ENCODE peak calls at places on chromosomes 6 and 20, in ten cellular contexts. G, X, K, M, P, I, V, F, O and D are unnamed samples. For H3K4me1 and H3K9me3, the result is how much of the 10 kb centered on the place peaks cover.

GRCh38 chr6:2976571-2977085 is 5.3 kb upstream of the SERPINB6 start:
- DNase-seq in G (no peak), X (no peak), K (no peak), M (peak), P (no peak), I (no peak), V (no peak), F (no peak), O (no peak), D (no peak)

GRCh38 chr20:33791959-33792597 is 19.1 kb upstream of the CHMP4B start:
- DNase-seq in G (peak), X (peak), K (peak), M (peak), P (peak), I (no peak), V (peak), F (peak), O (no peak), D (peak)

GRCh38 chr20:44616604-44616964 is 34.2 kb downstream of the PKIG start:
- DNase-seq in G (no peak), X (peak), K (no peak), M (no peak), P (no peak), I (no peak), V (peak), F (no peak), O (no peak), D (no peak)

GRCh38 chr6:16712931-16713484 is 48.3 kb downstream of the ATXN1 start:
- DNase-seq in G (no peak), X (no peak), K (peak), M (peak), P (peak), I (no peak), V (no peak), F (no peak), O (no peak), D (no peak)

GRCh38 chr20:6127825-6128224 is 5.0 kb upstream of the FERMT1 start:
- DNase-seq in G (no peak), X (no peak), K (no peak), M (no peak), P (no peak), I (no peak), V (no peak), F (no peak), O (no peak), D (no peak)

GRCh38 chr20:39961667-39962066 is 727.4 kb downstream of the MAFB start:
- DNase-seq in G (no peak), X (no peak), K (no peak), M (no peak), P (no peak), I (no peak), V (no peak), F (no peak), O (no peak), D (no peak)

GRCh38 chr6:143783077-143783476 is 60.1 kb upstream of the LTV1 start:
- DNase-seq in G (no peak), X (no peak), K (no peak), M (no peak), P (no peak), I (no peak), V (no peak), F (no peak), O (no peak), D (no peak)

GRCh38 chr20:51660741-51661608 is 107.2 kb downstream of the ATP9A start:
- DNase-seq in G (no peak), X (no peak), K (no peak), M (peak), P (peak), I (no peak), V (no peak), F (no peak), O (no peak), D (no peak)

GRCh38 chr20:44028341-44028715 is 113.7 kb downstream of the TOX2 start:
- DNase-seq in G (no peak), X (no peak), K (no peak), M (peak), P (no peak), I (no peak), V (peak), F (no peak), O (no peak), D (no peak)

GRCh38 chr6:130885392-130886192 is 58.4 kb downstream of the SMLR1 start:
- DNase-seq in G (peak), X (peak), K (peak), M (peak), P (peak), I (no peak), V (peak), F (peak), O (peak), D (peak)

GRCh38 chr6:96522469-96523009 is 933 bp downstream of the UFL1 start:
- DNase-seq in G (peak), X (no peak), K (peak), M (peak), P (peak), I (no peak), V (no peak), F (no peak), O (no peak), D (no peak)

GRCh38 chr20:63400486-63401210 is 39.5 kb upstream of the CHRNA4 start:
- DNase-seq in G (no peak), X (no peak), K (no peak), M (no peak), P (no peak), I (no peak), V (no peak), F (no peak), O (no peak), D (no peak)

GRCh38 chr20:46559685-46560440 is 9.4 kb upstream of the OCSTAMP start:
- DNase-seq in G (peak), X (no peak), K (no peak), M (no peak), P (no peak), I (no peak), V (no peak), F (peak), O (no peak), D (no peak)

GRCh38 chr20:40506567-40506966 is 182.5 kb downstream of the MAFB start:
- DNase-seq in G (peak), X (no peak), K (peak), M (peak), P (peak), I (peak), V (peak), F (peak), O (no peak), D (no peak)

GRCh38 chr6:100257661-100258395 is 206.9 kb downstream of the SIM1 start:
- DNase-seq in G (peak), X (peak), K (no peak), M (peak), P (peak), I (no peak), V (no peak), F (no peak), O (peak), D (peak)

GRCh38 chr6:17724341-17724740 is 17.6 kb upstream of the NUP153 start:
- DNase-seq in G (no peak), X (no peak), K (no peak), M (peak), P (no peak), I (no peak), V (no peak), F (no peak), O (no peak), D (no peak)

GRCh38 chr6:157822221-157823000 is 635 bp upstream of the SNX9 start:
- DNase-seq in G (no peak), X (peak), K (no peak), M (no peak), P (peak), I (peak), V (no peak), F (peak), O (no peak), D (no peak)

GRCh38 chr20:5928831-5929715 is 21.3 kb downstream of the TRMT6 start:
- DNase-seq in G (no peak), X (no peak), K (no peak), M (no peak), P (no peak), I (no peak), V (no peak), F (no peak), O (no peak), D (no peak)

GRCh38 chr6:29426654-29427053 is 11.9 kb downstream of the OR12D1 start:
- DNase-seq in G (peak), X (no peak), K (no peak), M (no peak), P (peak), I (no peak), V (no peak), F (no peak), O (no peak), D (no peak)

GRCh38 chr6:108685970-108686369 is 125.3 kb downstream of the FOXO3 start:
- DNase-seq in G (no peak), X (no peak), K (no peak), M (no peak), P (no peak), I (no peak), V (no peak), F (no peak), O (no peak), D (no peak)

GRCh38 chr6:31354248-31354647 is 2.7 kb downstream of the HLA-B start:
- DNase-seq in G (no peak), X (no peak), K (no peak), M (no peak), P (no peak), I (no peak), V (no peak), F (no peak), O (no peak), D (no peak)

GRCh38 chr20:25083773-25084615 is 2.1 kb upstream of the VSX1 start:
- DNase-seq in G (no peak), X (peak), K (peak), M (no peak), P (no peak), I (peak), V (peak), F (no peak), O (no peak), D (peak)

GRCh38 chr6:168364793-168365421 is 45.3 kb upstream of the DACT2 start:
- DNase-seq in G (no peak), X (no peak), K (no peak), M (no peak), P (no peak), I (peak), V (no peak), F (no peak), O (no peak), D (no peak)

GRCh38 chr6:13511913-13512717 is 24.7 kb upstream of the GFOD1 start:
- DNase-seq in G (no peak), X (no peak), K (peak), M (no peak), P (no peak), I (peak), V (no peak), F (no peak), O (no peak), D (no peak)

GRCh38 chr20:38321959-38322598 is 18.1 kb downstream of the BPI start:
- DNase-seq in G (peak), X (peak), K (peak), M (peak), P (peak), I (no peak), V (no peak), F (peak), O (peak), D (no peak)

GRCh38 chr6:161031721-161032495 is 40.3 kb downstream of the MAP3K4 start:
- DNase-seq in G (peak), X (no peak), K (no peak), M (peak), P (no peak), I (no peak), V (no peak), F (no peak), O (no peak), D (no peak)

GRCh38 chr20:49641683-49642649 is 71.7 kb downstream of the B4GALT5 start:
- DNase-seq in G (peak), X (peak), K (no peak), M (peak), P (no peak), I (no peak), V (peak), F (peak), O (no peak), D (no peak)

DNA sequence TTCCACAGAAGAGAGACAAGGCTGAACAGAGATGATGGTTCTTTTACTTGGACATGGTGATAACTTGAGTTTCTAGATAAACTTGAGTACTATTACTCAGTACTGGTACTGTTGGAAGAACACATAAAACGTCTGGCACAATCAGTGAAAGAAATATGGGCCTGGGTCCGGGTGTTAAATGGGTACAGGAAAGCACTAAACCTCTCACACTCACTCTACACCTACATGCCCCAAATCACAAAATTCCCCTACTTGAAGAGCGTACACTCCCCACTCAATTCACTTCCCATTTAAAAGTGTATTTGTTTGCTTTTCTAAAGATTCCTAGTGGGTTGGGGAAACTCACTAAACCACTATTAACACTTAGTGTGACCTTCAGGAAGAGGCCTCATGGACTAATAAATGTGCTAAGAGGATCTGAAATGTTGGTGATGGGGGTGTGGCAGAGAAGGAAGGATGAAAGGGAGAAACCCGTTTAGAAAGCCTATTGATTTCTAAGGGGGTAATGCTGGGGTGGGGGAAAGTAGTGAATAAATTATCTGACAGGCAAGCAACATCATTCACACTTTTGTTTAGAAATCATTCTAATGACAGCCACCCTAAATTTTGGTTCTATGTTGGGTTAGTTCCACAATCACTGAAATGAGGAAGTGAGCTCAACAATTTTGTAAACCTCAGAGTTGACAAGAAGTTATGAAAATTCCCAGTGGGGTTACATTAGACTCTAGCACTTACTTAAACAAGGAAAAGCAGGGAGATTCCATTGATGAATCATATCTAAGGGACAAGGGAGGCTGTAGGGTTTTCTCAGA is 222.6 kb upstream of the MARCKS start:
- DNase-seq in G (no peak), X (no peak), K (no peak), M (peak), P (peak), I (no peak), V (no peak), F (no peak), O (no peak), D (no peak)
- H3K4me1 ChIP-seq in G (half or more), X (under half), K (under half), M (under half), P (half or more), I (under half), V (under half), F (under half), O (under half), D (under half)

DNA sequence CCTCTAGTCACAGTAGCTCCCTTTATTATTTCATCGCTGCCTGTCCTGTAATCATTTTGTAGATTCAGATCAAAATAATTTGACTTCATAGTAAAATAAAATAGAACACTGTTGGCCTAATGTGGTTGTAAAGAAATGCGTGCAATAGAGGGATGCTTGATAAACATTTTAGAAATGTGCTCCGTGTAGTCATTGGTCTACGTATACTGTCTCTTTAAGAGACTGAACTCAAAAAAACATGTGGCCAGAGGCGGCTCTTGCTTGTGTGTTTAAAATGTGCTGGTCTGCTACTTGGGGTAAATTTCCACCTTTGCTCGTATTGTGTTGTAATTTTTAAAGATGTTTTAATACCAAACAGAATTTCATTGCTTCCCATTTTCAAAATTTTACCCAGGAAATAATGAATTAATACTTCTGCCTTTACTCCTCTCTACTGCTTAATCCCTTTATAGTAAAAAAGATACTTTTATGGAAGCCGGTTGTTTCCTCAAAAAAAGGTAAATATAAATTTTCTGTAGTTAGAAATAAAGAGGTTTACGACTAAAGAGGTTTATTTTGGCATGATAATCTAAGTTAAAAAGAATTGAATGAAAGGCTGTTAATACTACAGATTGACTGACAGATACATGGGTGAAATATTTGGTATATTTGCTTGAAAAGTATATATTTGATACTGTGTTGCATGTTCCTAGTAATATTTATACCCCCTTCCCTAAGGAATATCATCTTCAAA is 2.0 kb downstream of the LIN28B start:
- DNase-seq in G (peak), X (peak), K (peak), M (no peak), P (peak), I (no peak), V (no peak), F (no peak), O (no peak), D (no peak)
- H3K27ac ChIP-seq in G (peak), X (peak), K (peak), M (no peak), P (peak), I (no peak), V (no peak), F (no peak), O (peak), D (no peak)

DNA sequence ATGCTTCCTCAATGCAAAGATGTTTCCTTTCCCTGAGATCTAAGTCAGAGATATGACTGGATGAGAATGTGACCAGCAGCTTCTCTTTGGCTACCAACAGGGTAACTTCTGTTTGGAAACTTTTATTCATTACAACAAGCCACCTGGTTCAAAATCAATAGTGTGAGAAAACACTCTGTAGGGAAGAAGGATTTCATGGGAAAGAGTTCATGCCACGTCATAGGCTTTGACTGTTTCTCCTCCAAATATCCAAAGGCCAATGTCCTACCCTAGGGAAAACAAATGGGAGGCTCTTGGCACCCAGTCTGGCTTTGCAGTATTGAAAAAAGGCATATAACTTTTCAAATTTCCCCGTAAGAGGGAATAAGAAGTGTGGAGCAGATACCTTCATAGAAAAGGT is 245.5 kb downstream of the FNDC1 start:
- DNase-seq in G (no peak), X (no peak), K (no peak), M (no peak), P (no peak), I (no peak), V (no peak), F (no peak), O (no peak), D (no peak)
- H3K9me3 ChIP-seq in G (under half), X (under half), K (under half), M (under half), P (under half), I (under half), V (under half), F (under half), O (under half), D (under half)

GRCh38 chr6:163435013-163435412 is 20.5 kb downstream of the QKI start:
- DNase-seq in G (no peak), X (no peak), K (no peak), M (no peak), P (no peak), I (no peak), V (no peak), F (no peak), O (no peak), D (no peak)

GRCh38 chr6:163436843-163437242 is 22.3 kb downstream of the QKI start:
- DNase-seq in G (no peak), X (no peak), K (no peak), M (no peak), P (no peak), I (no peak), V (no peak), F (no peak), O (no peak), D (no peak)

GRCh38 chr6:163429858-163430448 is 15.4 kb downstream of the QKI start:
- DNase-seq in G (no peak), X (no peak), K (no peak), M (no peak), P (no peak), I (no peak), V (no peak), F (no peak), O (no peak), D (no peak)

GRCh38 chr6:163428373-163428772 is 13.9 kb downstream of the QKI start:
- DNase-seq in G (no peak), X (no peak), K (no peak), M (no peak), P (no peak), I (no peak), V (no peak), F (no peak), O (no peak), D (no peak)

GRCh38 chr6:163432300-163432699 is 17.8 kb downstream of the QKI start:
- DNase-seq in G (no peak), X (no peak), K (no peak), M (no peak), P (no peak), I (no peak), V (no peak), F (no peak), O (no peak), D (no peak)
- H3K4me1 ChIP-seq in G (under half), X (under half), K (under half), M (under half), P (under half), I (under half), V (under half), F (under half), O (under half), D (under half)